ENCODE peak calls at places on chromosome 15, in seven cellular contexts. J is BE2C; P is hypothalamus; L is GM13976; D is endothelial cell of umbilical vein; X is stimulated activated CD8-positive, alpha-beta memory T cell treated with anti-CD3 and anti-CD28 coated beads, Interleukin-4, amount 100 ng/mL, for 48 hours; Q is AG09309. G is an unnamed sample.

GRCh38 chr15:74783072-74783807 is 1.4 kb downstream of the CSK start:
- DNase-seq in J (peak), P (no peak), L (no peak), D (peak), X (peak), Q (no peak), G (no peak)

GRCh38 chr15:26179906-26180305 is 316.8 kb upstream of the ATP10A start:
- DNase-seq in J (no peak), P (no peak), L (no peak), D (no peak), X (no peak), Q (no peak), G (no peak)

GRCh38 chr15:73832657-73833056 is 40.7 kb upstream of the TBC1D21 start:
- DNase-seq in J (no peak), P (no peak), L (no peak), D (no peak), X (no peak), Q (no peak), G (no peak)

GRCh38 chr15:70329179-70329578 is 231.5 kb upstream of the TLE3 start:
- DNase-seq in J (no peak), P (no peak), L (no peak), D (no peak), X (no peak), Q (no peak), G (no peak)

GRCh38 chr15:60476713-60477112 is 2.2 kb downstream of the ICE2 start:
- DNase-seq in J (no peak), P (no peak), L (no peak), D (no peak), X (no peak), Q (peak), G (no peak)

GRCh38 chr15:97929456-97930229 is 30.9 kb upstream of the ARRDC4 start:
- DNase-seq in J (no peak), P (no peak), L (no peak), D (no peak), X (no peak), Q (no peak), G (no peak)

GRCh38 chr15:71203573-71204444 is 88.5 kb downstream of the THSD4 start:
- DNase-seq in J (no peak), P (no peak), L (no peak), D (no peak), X (no peak), Q (no peak), G (no peak)

GRCh38 chr15:78672285-78673003 is 31.4 kb upstream of the CHRNB4 start:
- DNase-seq in J (peak), P (no peak), L (no peak), D (no peak), X (no peak), Q (no peak), G (no peak)

GRCh38 chr15:92880796-92881569 is 19.1 kb upstream of the CHD2 start:
- DNase-seq in J (no peak), P (no peak), L (no peak), D (no peak), X (no peak), Q (no peak), G (no peak)

GRCh38 chr15:73688455-73688854 is 4.3 kb downstream of the CD276 start:
- DNase-seq in J (peak), P (no peak), L (no peak), D (peak), X (no peak), Q (no peak), G (no peak)

GRCh38 chr15:22895465-22896190 is 57.2 kb downstream of the NIPA2 start:
- DNase-seq in J (no peak), P (no peak), L (no peak), D (no peak), X (peak), Q (no peak), G (no peak)

GRCh38 chr15:77606142-77607034 is 26.3 kb downstream of the LINGO1 start:
- DNase-seq in J (peak), P (no peak), L (no peak), D (peak), X (no peak), Q (no peak), G (no peak)

GRCh38 chr15:51751687-51752683 is 588 bp downstream of the TMOD2 start:
- DNase-seq in J (peak), P (no peak), L (peak), D (peak), X (peak), Q (no peak), G (peak)

GRCh38 chr15:98164573-98164972 is 204.1 kb downstream of the ARRDC4 start:
- DNase-seq in J (no peak), P (no peak), L (no peak), D (no peak), X (no peak), Q (no peak), G (no peak)

G was measured in natural killer cell treated with Interleukin-12 subunit alpha and Interleukin-12 subunit beta and Interleukin-15 and Interleukin-18, amount 100 ng/mL, for 72 hours.